ENCODE peak calls at places on chromosomes 6 and 20, in six cellular contexts. R is mesothelial cell of epicardium; Y is HTR-8/SVneo; S is activated effector memory CD4-positive, alpha-beta T cell treated with Interleukin-2 at 50 U/mL for 16 hours; D is NCI-H1417; J is iPS-NIHi11. Z is an unnamed sample.

GRCh38 chr20:39885975-39886649 is 802.9 kb downstream of the MAFB start:
- DNase-seq in R (no peak), Y (no peak), S (no peak), D (peak), J (peak), Z (no peak)

GRCh38 chr20:50029083-50029696 is 46.4 kb downstream of the SNAI1 start:
- DNase-seq in R (no peak), Y (no peak), S (no peak), D (no peak), J (no peak), Z (no peak)

GRCh38 chr20:16566080-16566479 is 7.2 kb downstream of the KIF16B start:
- DNase-seq in R (no peak), Y (no peak), S (no peak), D (peak), J (no peak), Z (no peak)

GRCh38 chr6:82576284-82576683 is 212.7 kb downstream of the TPBG start:
- DNase-seq in R (no peak), Y (no peak), S (no peak), D (no peak), J (no peak), Z (no peak)

GRCh38 chr6:145547596-145548325 is 187.6 kb downstream of the EPM2A start:
- DNase-seq in R (no peak), Y (no peak), S (no peak), D (no peak), J (no peak), Z (no peak)

GRCh38 chr6:64580346-64580745 is 944.7 kb downstream of the PHF3 start:
- DNase-seq in R (no peak), Y (no peak), S (no peak), D (no peak), J (no peak), Z (no peak)

GRCh38 chr6:105474234-105474633 is 71.4 kb upstream of the PREP start:
- DNase-seq in R (no peak), Y (no peak), S (no peak), D (no peak), J (peak), Z (no peak)

GRCh38 chr6:15879372-15880261 is 216.8 kb upstream of the DTNBP1 start:
- DNase-seq in R (peak), Y (peak), S (peak), D (no peak), J (no peak), Z (no peak)

GRCh38 chr20:59351148-59352040 is 51.0 kb downstream of the EDN3 start:
- DNase-seq in R (no peak), Y (peak), S (no peak), D (no peak), J (no peak), Z (no peak)

GRCh38 chr20:44856442-44856841 is 29.1 kb upstream of the YWHAB start:
- DNase-seq in R (no peak), Y (no peak), S (no peak), D (no peak), J (no peak), Z (no peak)

GRCh38 chr6:82057846-82058554 is 189.5 kb downstream of the IBTK start:
- DNase-seq in R (no peak), Y (no peak), S (no peak), D (no peak), J (no peak), Z (no peak)

GRCh38 chr6:19999319-20000191 is 162.4 kb downstream of the ID4 start:
- DNase-seq in R (no peak), Y (no peak), S (no peak), D (no peak), J (no peak), Z (peak)

GRCh38 chr20:61937963-61938838 is 127.5 kb downstream of the TAF4 start:
- DNase-seq in R (no peak), Y (no peak), S (no peak), D (no peak), J (no peak), Z (no peak)

GRCh38 chr6:53112404-53112803 is 36.2 kb downstream of the GCM1 start:
- DNase-seq in R (no peak), Y (no peak), S (no peak), D (no peak), J (no peak), Z (no peak)

GRCh38 chr6:12136905-12137304 is 124.8 kb downstream of the HIVEP1 start:
- DNase-seq in R (no peak), Y (no peak), S (no peak), D (no peak), J (no peak), Z (no peak)

GRCh38 chr6:152054441-152054840 is 247.0 kb downstream of the ESR1 start:
- DNase-seq in R (no peak), Y (peak), S (no peak), D (no peak), J (no peak), Z (peak)

GRCh38 chr6:166743925-166744653 is 117.0 kb upstream of the RPS6KA2 start:
- DNase-seq in R (no peak), Y (no peak), S (no peak), D (no peak), J (no peak), Z (no peak)

GRCh38 chr20:64058536-64058935 is 4.5 kb upstream of the TCEA2 start:
- DNase-seq in R (no peak), Y (no peak), S (no peak), D (no peak), J (no peak), Z (no peak)

Z was measured in HCT116.